ENCODE peak calls at places on chromosomes 5 and 9, in five cellular contexts. F, E, G, Y and L are unnamed samples.

GRCh38 chr5:79621056-79621455 is 8.8 kb downstream of the TENT2 start:
- DNase-seq in F (no peak), E (no peak), G (peak), Y (no peak), L (no peak)

GRCh38 chr9:69980591-69980990 is 63.1 kb upstream of the MAMDC2 start:
- DNase-seq in F (no peak), E (no peak), G (no peak), Y (no peak), L (no peak)

GRCh38 chr5:138351056-138351455 is 1.4 kb upstream of the KDM3B start:
- DNase-seq in F (no peak), E (no peak), G (peak), Y (no peak), L (no peak)

GRCh38 chr9:97518909-97519307 is 17.4 kb downstream of the TMOD1 start:
- DNase-seq in F (no peak), E (no peak), G (peak), Y (no peak), L (no peak)

GRCh38 chr5:1312206-1312605 is 17.3 kb upstream of the TERT start:
- DNase-seq in F (peak), E (peak), G (no peak), Y (no peak), L (no peak)

GRCh38 chr5:123746683-123747360 is 234.8 kb downstream of the CSNK1G3 start:
- DNase-seq in F (no peak), E (no peak), G (no peak), Y (no peak), L (no peak)

GRCh38 chr9:130446111-130446861 is 1.5 kb downstream of the ASS1 start:
- DNase-seq in F (no peak), E (no peak), G (peak), Y (no peak), L (no peak)

GRCh38 chr9:132800038-132800648 is 77.9 kb downstream of the AK8 start:
- DNase-seq in F (peak), E (peak), G (peak), Y (peak), L (peak)

GRCh38 chr9:114811301-114811700 is 5.5 kb upstream of the TNFSF15 start:
- DNase-seq in F (no peak), E (no peak), G (peak), Y (no peak), L (no peak)

GRCh38 chr9:131291795-131292315 is 2.3 kb downstream of the PLPP7 start:
- DNase-seq in F (no peak), E (no peak), G (no peak), Y (no peak), L (no peak)

GRCh38 chr5:39072915-39073758 is 1.1 kb downstream of the RICTOR start:
- DNase-seq in F (peak), E (peak), G (peak), Y (peak), L (peak)

GRCh38 chr9:70054546-70054945 is 10.9 kb downstream of the MAMDC2 start:
- DNase-seq in F (no peak), E (no peak), G (no peak), Y (no peak), L (no peak)

GRCh38 chr9:127862075-127863011 is 7.9 kb upstream of the ENG start:
- DNase-seq in F (no peak), E (peak), G (peak), Y (peak), L (peak)

GRCh38 chr9:133935328-133936040 is 56.6 kb downstream of the VAV2 start:
- DNase-seq in F (no peak), E (no peak), G (peak), Y (no peak), L (no peak)

GRCh38 chr9:130912932-130913598 is 16.5 kb upstream of the QRFP start:
- DNase-seq in F (no peak), E (no peak), G (peak), Y (no peak), L (no peak)

GRCh38 chr5:33690736-33691135 is 201.1 kb downstream of the ADAMTS12 start:
- DNase-seq in F (no peak), E (no peak), G (peak), Y (no peak), L (no peak)

GRCh38 chr9:131769361-131769760 is 29.5 kb upstream of the RAPGEF1 start:
- DNase-seq in F (no peak), E (no peak), G (no peak), Y (no peak), L (no peak)

GRCh38 chr5:53480474-53481353 is at the start of gene FST:
- DNase-seq in F (no peak), E (peak), G (peak), Y (no peak), L (peak)